ENCODE peak calls at places on chromosomes 3 and 15, in five cellular contexts. Z is A549, N is HCT116, R is transverse colon, T is esophagus squamous epithelium. I is an unnamed sample.

GRCh38 chr3:129632977-129633376 is 26.5 kb upstream of the PLXND1 start:
- DNase-seq in R (no peak), Z (no peak), T (no peak), N (no peak), I (no peak)

GRCh38 chr3:46406786-46407611 is at the start of the genes CCR5AS and CCRL2:
- DNase-seq in Z (no peak), N (no peak), T (peak), R (peak), I (peak)

GRCh38 chr3:177468331-177468730 is 271.0 kb upstream of the TBL1XR1 start:
- DNase-seq in R (no peak), T (no peak), Z (no peak), N (no peak), I (no peak)

GRCh38 chr3:122263974-122264588 is 61.0 kb upstream of the CSTA start:
- DNase-seq in T (no peak), R (no peak), Z (no peak), N (no peak), I (no peak)

GRCh38 chr3:35946857-35947514 is 307.7 kb downstream of the ARPP21 start:
- DNase-seq in Z (no peak), N (no peak), R (peak), T (no peak), I (no peak)

GRCh38 chr3:21417991-21418390 is 333.0 kb downstream of the ZNF385D start:
- DNase-seq in R (no peak), Z (no peak), T (no peak), N (no peak), I (no peak)

GRCh38 chr3:107518050-107518449 is 4.7 kb upstream of the BBX start:
- DNase-seq in N (no peak), R (no peak), T (no peak), Z (no peak), I (no peak)

GRCh38 chr3:8442993-8443670 is 58.5 kb upstream of the LMCD1 start:
- DNase-seq in T (no peak), N (no peak), R (no peak), Z (peak), I (no peak)

GRCh38 chr15:77282333-77282732 is 137.6 kb downstream of the PEAK1 start:
- DNase-seq in Z (peak), R (no peak), N (no peak), T (no peak), I (no peak)

GRCh38 chr3:97967966-97968365 is 4.3 kb downstream of the RIOX2 start:
- DNase-seq in Z (no peak), N (no peak), R (no peak), T (no peak), I (no peak)

GRCh38 chr3:195758721-195759353 is 38.1 kb downstream of the MUC20 start:
- DNase-seq in R (no peak), N (no peak), T (no peak), Z (no peak), I (no peak)

GRCh38 chr3:58496206-58496605 is 4.3 kb downstream of the KCTD6 start:
- DNase-seq in R (no peak), Z (no peak), T (no peak), N (no peak), I (no peak)

GRCh38 chr3:128573707-128574162 is 76.9 kb downstream of the RPN1 start:
- DNase-seq in T (no peak), N (no peak), Z (no peak), R (no peak), I (peak)

GRCh38 chr3:186997061-186998054 is 67.0 kb downstream of the ST6GAL1 start:
- DNase-seq in Z (no peak), N (no peak), R (no peak), T (no peak), I (peak)

GRCh38 chr15:40953713-40954074 is 423 bp downstream of the CHAC1 start:
- DNase-seq in Z (no peak), R (no peak), T (no peak), N (no peak), I (no peak)

DNA sequence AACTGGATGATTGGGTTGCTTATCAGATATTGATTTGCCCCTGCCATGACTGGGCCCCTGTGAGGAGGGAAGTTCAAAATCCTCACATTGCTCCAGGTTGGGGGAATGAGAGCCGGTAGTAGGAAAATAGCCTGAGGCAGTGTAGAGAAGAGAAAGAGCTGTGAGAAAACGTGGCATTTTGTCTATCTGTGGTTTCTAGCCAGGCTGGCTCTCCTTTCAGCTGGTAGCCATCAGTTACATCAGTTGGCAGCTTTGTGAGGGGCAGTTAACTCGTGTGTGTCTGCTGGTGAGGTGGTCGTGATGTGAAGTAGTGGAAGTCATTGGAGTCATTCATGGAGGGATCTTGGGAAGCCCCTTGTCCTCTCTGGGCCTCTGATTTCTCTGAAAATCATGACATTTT is 5.2 kb downstream of the ESYT3 start:
- DNase-seq in T (no peak), N (no peak), Z (no peak), R (no peak), I (no peak)
- TF ChIP-seq POLR2A in T (no peak), N (no peak), Z (no peak), R (no peak), I (no peak)

DNA sequence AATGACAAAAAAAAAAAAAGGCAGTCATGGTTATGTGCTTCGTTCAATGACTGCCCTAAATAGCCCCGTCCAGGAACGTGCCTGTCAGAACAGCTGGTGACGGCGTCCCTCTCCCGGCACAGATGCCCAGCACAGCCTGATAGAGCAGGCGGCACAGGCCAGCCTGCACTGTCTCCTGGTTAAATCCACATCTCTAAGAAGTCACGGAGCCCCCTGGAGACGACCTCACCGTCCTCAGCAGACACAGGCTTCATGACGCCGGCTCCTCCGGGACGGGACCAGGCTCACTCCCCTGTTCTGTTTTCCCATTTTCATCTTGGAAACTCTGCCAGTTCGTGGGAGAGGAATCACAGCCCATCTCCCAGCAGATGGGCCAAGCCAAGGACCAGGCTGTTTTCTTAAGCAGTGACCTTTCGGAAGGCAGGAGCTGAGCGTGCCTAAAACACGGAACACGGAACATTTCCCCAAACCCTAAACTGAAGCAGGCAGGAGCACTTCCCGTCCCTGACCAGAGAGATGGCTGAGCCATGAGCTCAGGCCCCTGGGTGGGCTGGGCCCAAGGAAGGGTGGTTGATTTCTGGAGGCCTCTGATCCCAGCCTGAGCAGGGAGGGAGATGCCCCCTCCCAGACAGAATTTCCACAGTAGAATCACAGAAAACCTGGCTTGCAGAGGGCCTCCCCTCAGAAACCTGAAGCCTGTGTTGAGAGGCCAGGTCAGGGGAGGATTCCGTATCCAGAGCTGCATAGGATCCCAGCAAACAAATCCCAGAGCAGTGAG is 35.9 kb downstream of the ADCY5 start:
- DNase-seq in N (no peak), R (no peak), T (no peak), Z (no peak), I (no peak)
- TF ChIP-seq POLR2A in N (no peak), R (no peak), T (no peak), Z (no peak), I (no peak)

DNA sequence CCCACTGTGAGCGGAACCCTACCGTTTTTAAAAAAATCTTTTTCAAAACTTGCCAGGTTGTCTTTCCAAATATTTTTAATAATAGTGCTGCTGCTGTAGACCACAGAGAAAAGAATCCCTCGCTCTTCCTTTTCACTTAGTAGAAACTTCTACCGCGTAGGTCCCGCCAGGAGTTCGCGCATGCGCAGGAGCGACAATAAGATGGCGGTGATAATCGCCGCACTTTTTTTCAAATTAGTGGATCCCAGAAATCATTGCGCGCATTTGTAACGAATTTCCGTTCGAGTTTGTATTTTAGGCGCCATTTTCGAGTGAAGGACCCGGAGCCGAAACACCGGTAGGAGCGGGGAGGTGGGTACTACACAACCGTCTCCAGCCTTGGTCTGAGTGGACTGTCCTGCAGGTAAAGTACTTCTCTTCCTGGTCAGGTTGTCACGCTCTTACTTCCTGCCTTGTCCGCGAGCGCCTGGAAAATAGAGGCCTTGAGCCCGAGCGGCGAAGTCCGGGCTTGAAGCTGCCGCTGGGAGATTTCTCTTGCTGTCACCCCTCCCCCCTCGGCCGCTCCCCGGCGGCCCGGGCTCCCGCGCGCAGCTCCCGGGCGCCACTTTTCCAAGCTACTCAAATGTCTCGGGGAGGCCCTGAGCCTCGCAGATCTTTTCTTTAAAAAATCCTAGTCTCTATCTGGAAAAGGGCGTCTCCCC is at the start of gene SMC4:
- DNase-seq in N (peak), T (peak), Z (peak), R (peak), I (peak)
- TF ChIP-seq POLR2A in N (peak), T (no peak), Z (peak), R (peak), I (peak)

GRCh38 chr3:43735618-43736017 is 44.9 kb downstream of the ABHD5 start:
- DNase-seq in R (peak), T (no peak), N (no peak), Z (no peak), I (no peak)
- TF ChIP-seq POLR2A in R (no peak), T (no peak), N (no peak), Z (no peak), I (no peak)

DNA sequence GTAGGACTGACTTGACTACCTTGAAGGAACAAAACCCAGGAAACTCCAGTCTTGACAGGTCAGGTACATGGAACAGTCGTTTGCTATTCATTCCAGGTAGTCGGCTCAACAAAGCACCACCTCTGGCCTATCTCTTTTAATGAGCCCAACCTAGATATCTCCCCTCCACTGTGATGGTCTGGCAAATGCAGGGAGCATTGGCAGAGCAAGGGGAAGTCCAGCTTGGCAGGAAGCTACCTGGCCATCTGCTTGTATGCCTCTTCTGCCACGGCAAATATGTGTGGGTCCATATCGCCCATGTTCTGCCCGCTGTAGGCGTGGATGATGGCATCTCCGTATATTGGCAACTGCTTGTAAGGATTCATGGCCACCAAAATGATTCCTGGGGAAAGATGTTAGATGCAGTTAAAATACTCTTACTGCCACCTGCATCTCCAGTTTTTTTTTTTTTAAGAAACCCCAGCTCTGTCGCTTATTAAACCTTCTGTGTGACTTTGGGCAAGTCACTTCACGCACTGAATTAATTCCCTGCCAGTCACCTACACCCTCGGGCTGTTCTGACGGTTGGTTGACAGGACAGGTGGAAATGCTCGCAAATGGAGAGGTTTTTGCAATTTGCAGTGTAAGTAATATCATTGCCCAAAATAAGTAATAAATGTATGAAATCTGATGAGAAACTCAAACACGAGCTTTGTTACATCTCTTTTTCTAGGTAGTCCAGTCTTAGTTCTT is 16.8 kb downstream of the MYO5C start:
- DNase-seq in N (no peak), Z (no peak), R (no peak), T (no peak), I (no peak)
- TF ChIP-seq POLR2A in N (no peak), Z (no peak), R (no peak), T (no peak), I (no peak)

DNA sequence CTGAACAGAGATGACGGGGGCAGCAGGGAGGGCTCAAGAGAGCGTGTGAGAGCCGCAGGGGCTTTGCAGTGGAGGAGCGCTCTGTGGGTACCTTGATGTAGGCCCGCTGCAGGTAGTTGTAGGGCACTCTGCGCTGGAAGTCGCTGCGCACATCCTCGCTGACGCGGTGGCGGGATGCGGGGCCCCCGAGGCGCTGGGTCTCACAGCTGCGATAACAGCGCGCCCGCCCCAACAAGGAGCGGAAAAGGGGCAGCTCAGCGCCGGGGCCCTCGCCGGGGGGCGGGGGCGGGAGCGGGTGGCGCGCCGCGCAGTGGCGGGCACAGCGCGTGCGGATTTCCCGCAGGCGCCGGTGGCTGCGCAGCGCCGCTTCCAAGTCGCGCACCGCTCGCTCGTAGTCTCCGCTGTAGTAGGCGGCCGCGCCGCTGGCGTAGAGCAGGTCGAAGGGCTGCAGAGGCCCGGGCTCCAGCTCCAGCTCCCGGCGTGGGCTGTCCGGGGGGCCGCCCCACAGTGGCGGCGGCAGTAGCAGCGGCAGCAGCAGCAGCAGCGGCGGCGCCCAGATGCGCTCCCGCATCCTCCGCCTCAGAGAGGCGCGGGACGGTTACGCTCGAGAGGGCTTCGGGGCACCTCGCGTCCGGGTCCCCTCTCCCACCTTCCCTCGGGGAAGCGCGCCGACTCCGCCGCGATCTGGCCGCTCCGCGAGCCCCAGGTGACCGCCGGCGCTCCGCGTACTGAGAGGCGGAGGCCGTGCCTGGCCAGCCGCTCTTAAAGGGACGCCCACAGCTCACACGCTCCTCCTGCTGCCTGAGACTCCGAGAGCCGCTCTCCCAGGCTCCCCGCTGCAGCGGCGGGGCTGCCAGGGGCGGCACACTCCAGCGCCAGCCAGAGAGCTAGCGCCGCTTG is at the start of gene P3H2:
- DNase-seq in N (peak), Z (peak), T (no peak), R (peak), I (peak)
- TF ChIP-seq POLR2A in N (no peak), Z (peak), T (no peak), R (peak), I (no peak)

GRCh38 chr15:68795298-68795848 is 25.3 kb downstream of the ANP32A start:
- DNase-seq in T (peak), R (peak), N (no peak), Z (no peak), I (peak)
- TF ChIP-seq POLR2A in T (no peak), R (no peak), N (no peak), Z (no peak), I (peak)

DNA sequence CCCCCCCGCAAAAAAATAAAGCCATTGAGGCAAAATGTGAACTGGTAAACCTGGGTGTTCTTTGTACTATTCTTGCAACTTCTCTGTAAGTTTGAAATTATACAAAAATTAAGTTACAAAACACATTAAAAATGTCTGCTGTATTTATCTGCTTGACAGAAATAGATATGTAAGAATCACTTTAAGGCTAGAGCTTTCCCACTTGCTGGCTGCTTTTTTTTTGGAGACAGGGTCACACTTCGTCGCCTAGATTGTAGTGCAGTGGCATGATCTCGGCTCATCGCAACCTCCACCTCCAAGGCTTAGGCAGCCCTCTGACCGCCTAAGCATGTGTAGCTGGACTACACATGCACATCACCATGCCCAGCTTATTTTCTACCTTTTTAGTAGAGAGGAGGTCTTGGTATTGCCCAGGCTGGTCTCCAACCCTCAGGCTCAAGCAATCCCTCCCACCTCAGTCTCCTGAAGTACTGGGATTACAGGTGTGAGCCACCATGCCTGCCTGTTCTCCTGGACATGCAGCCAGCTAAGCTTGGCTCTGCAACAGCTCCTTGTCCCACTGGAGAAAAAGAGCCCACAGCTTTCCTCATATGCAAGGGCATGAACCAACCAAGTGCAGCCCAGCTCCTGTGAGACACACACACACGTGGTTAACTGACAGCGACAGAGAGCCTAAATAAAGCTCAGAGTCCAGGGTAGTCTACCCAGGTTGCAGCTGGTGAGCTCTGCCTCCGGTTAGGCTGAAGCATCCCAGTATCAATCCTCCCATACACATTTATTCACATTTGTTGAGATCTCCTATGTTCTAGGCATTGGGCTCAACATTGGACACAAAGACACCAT is 4.5 kb downstream of the RPS17 start:
- DNase-seq in T (no peak), N (no peak), R (no peak), Z (no peak), I (no peak)
- TF ChIP-seq POLR2A in T (no peak), N (no peak), R (no peak), Z (no peak), I (peak)

GRCh38 chr3:134369861-134370596 is 4.2 kb downstream of the AMOTL2 start:
- DNase-seq in Z (no peak), R (no peak), N (no peak), T (no peak), I (no peak)

GRCh38 chr3:134367869-134368750 is 6.1 kb downstream of the AMOTL2 start:
- DNase-seq in N (no peak), T (no peak), Z (no peak), R (no peak), I (no peak)

GRCh38 chr3:134370611-134371451 is 3.4 kb downstream of the AMOTL2 start:
- DNase-seq in Z (no peak), T (no peak), N (no peak), R (no peak), I (no peak)

GRCh38 chr3:134368751-134369105 is 5.5 kb downstream of the AMOTL2 start:
- DNase-seq in T (no peak), Z (no peak), R (no peak), N (no peak), I (no peak)

DNA sequence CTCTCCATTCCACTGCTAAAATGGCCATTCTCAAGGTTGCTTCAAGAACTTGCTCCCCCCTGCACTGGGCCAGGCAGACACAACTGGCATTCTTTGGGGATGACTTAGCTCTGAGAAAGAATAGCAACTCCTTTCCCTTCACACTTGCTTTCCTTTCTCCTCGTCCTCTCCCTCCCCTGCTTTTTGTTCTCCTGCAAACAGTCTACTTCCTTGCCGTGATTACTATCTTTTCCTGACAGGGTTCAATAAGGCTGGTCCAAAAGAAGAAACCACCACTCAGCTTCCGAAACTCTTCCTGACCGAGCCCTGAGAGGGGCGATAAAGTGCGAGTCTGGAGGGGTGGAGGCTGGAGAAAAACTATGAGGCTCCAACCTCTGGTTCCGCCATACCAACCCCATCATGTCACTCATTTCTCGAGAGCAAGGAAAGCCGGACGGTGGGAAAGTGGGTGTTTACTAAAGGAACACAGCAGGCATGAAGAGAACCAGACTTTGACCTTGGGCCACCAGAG is 5.0 kb downstream of the AMOTL2 start:
- DNase-seq in R (no peak), Z (no peak), N (no peak), T (no peak), I (no peak)
- TF ChIP-seq POLR2A in R (no peak), Z (no peak), N (no peak), T (no peak), I (no peak)

GRCh38 chr3:194556086-194557056 is 69.6 kb upstream of the ATP13A3 start:
- DNase-seq in R (peak), Z (peak), N (no peak), T (no peak), I (peak)
- TF ChIP-seq POLR2A in R (no peak), Z (no peak), N (no peak), T (no peak), I (no peak)